ENCODE peak calls at places on chromosomes 4 and X, in four cellular contexts. One of them, this sample, is unnamed.

GRCh38 chr4:75745192-75745591 is 20.8 kb downstream of the USO1 start:
- DNase-seq in activated CD4-positive, alpha-beta T cell treated with anti-CD3 and anti-CD28 coated beads for 48 hours: no peak
- DNase-seq in NCI-H1417 treated with DMSO at 0.1 percent for 48 hours: no peak
- DNase-seq in OCI-LY7: no peak
- DNase-seq in this sample: no peak

GRCh38 chrX:152959626-152960025 is 34.3 kb downstream of the PNMA5 start:
- DNase-seq in activated CD4-positive, alpha-beta T cell treated with anti-CD3 and anti-CD28 coated beads for 48 hours: no peak
- DNase-seq in NCI-H1417 treated with DMSO at 0.1 percent for 48 hours: no peak
- DNase-seq in OCI-LY7: no peak
- DNase-seq in this sample: no peak

GRCh38 chrX:41621236-41621651 is 67.5 kb upstream of the GPR34 start:
- DNase-seq in activated CD4-positive, alpha-beta T cell treated with anti-CD3 and anti-CD28 coated beads for 48 hours: no peak
- DNase-seq in OCI-LY7: no peak
- DNase-seq in NCI-H1417 treated with DMSO at 0.1 percent for 48 hours: no peak
- DNase-seq in this sample: no peak

GRCh38 chr4:10185518-10186227 is 69.1 kb upstream of the WDR1 start:
- DNase-seq in activated CD4-positive, alpha-beta T cell treated with anti-CD3 and anti-CD28 coated beads for 48 hours: no peak
- DNase-seq in OCI-LY7: no peak
- DNase-seq in NCI-H1417 treated with DMSO at 0.1 percent for 48 hours: no peak
- DNase-seq in this sample: no peak

GRCh38 chr4:1540601-1541375 is 134.5 kb upstream of the NKX1-1 start:
- DNase-seq in OCI-LY7: no peak
- DNase-seq in NCI-H1417 treated with DMSO at 0.1 percent for 48 hours: no peak
- DNase-seq in activated CD4-positive, alpha-beta T cell treated with anti-CD3 and anti-CD28 coated beads for 48 hours: no peak
- DNase-seq in this sample: no peak

GRCh38 chr4:7672601-7673000 is 237.9 kb upstream of the PSAPL1 start:
- DNase-seq in OCI-LY7: no peak
- DNase-seq in activated CD4-positive, alpha-beta T cell treated with anti-CD3 and anti-CD28 coated beads for 48 hours: no peak
- DNase-seq in NCI-H1417 treated with DMSO at 0.1 percent for 48 hours: no peak
- DNase-seq in this sample: no peak

GRCh38 chr4:5469151-5469775 is 239.1 kb downstream of the EVC2 start:
- DNase-seq in activated CD4-positive, alpha-beta T cell treated with anti-CD3 and anti-CD28 coated beads for 48 hours: no peak
- DNase-seq in OCI-LY7: no peak
- DNase-seq in NCI-H1417 treated with DMSO at 0.1 percent for 48 hours: no peak
- DNase-seq in this sample: no peak

GRCh38 chrX:10433296-10433965 is 187.0 kb downstream of the MID1 start:
- DNase-seq in activated CD4-positive, alpha-beta T cell treated with anti-CD3 and anti-CD28 coated beads for 48 hours: no peak
- DNase-seq in NCI-H1417 treated with DMSO at 0.1 percent for 48 hours: no peak
- DNase-seq in OCI-LY7: no peak
- DNase-seq in this sample: no peak

GRCh38 chr4:186105721-186106335 is 1.3 kb downstream of the FAM149A start:
- DNase-seq in NCI-H1417 treated with DMSO at 0.1 percent for 48 hours: no peak
- DNase-seq in OCI-LY7: no peak
- DNase-seq in activated CD4-positive, alpha-beta T cell treated with anti-CD3 and anti-CD28 coated beads for 48 hours: no peak
- DNase-seq in this sample: no peak

GRCh38 chr4:22508376-22508775 is 7.5 kb downstream of the ADGRA3 start:
- DNase-seq in NCI-H1417 treated with DMSO at 0.1 percent for 48 hours: no peak
- DNase-seq in OCI-LY7: no peak
- DNase-seq in activated CD4-positive, alpha-beta T cell treated with anti-CD3 and anti-CD28 coated beads for 48 hours: no peak
- DNase-seq in this sample: no peak

This sample was measured in BJ.